ENCODE peak calls at places on chromosomes 16 and 17, in nine cellular contexts. J is right atrium auricular region, Q is upper lobe of right lung, M is testis, I is cardiac fibroblast, T is mesothelial cell of epicardium, A is cardiac muscle cell, O is GM23338, R is HCT116. F is an unnamed sample.

GRCh38 chr17:48490391-48491026 is 40.3 kb downstream of the HOXB1 start:
- DNase-seq in J (no peak), Q (no peak), M (no peak), I (no peak), T (no peak), A (no peak), O (no peak), R (no peak), F (no peak)

GRCh38 chr17:72167593-72167992 is 46.8 kb downstream of the SOX9 start:
- DNase-seq in J (no peak), Q (no peak), M (no peak), I (no peak), T (no peak), A (no peak), O (no peak), R (no peak), F (no peak)

GRCh38 chr17:44820631-44821196 is 9.4 kb downstream of the GJC1 start:
- DNase-seq in J (no peak), Q (no peak), M (no peak), I (peak), T (no peak), A (no peak), O (no peak), R (peak), F (peak)

GRCh38 chr17:49861150-49861884 is 13.4 kb upstream of the TAC4 start:
- DNase-seq in J (no peak), Q (no peak), M (peak), I (peak), T (peak), A (peak), O (peak), R (no peak), F (no peak)

GRCh38 chr16:75197522-75198134 is 9.3 kb downstream of the CTRB2 start:
- DNase-seq in J (no peak), Q (peak), M (no peak), I (peak), T (no peak), A (no peak), O (peak), R (no peak), F (no peak)

GRCh38 chr17:48110722-48111121 is 3.2 kb downstream of the SNX11 start:
- DNase-seq in J (no peak), Q (no peak), M (no peak), I (no peak), T (no peak), A (no peak), O (no peak), R (no peak), F (no peak)

GRCh38 chr16:81855552-81856153 is 76.6 kb downstream of the PLCG2 start:
- DNase-seq in J (no peak), Q (no peak), M (no peak), I (no peak), T (no peak), A (no peak), O (peak), R (no peak), F (no peak)

GRCh38 chr17:79832211-79833109 is 6.8 kb downstream of the CBX4 start:
- DNase-seq in J (no peak), Q (peak), M (no peak), I (no peak), T (peak), A (peak), O (peak), R (no peak), F (no peak)

GRCh38 chr16:30588651-30589050 is 3.2 kb upstream of the ZNF785 start:
- DNase-seq in J (no peak), Q (no peak), M (no peak), I (no peak), T (no peak), A (no peak), O (no peak), R (no peak), F (no peak)

GRCh38 chr16:30582611-30583340 is 2.7 kb downstream of the ZNF785 start:
- DNase-seq in J (no peak), Q (no peak), M (no peak), I (no peak), T (no peak), A (no peak), O (no peak), R (no peak), F (no peak)

GRCh38 chr16:30585022-30585399 is 486 bp downstream of the ZNF785 start:
- DNase-seq in J (no peak), Q (no peak), M (no peak), I (peak), T (no peak), A (no peak), O (peak), R (no peak), F (no peak)

GRCh38 chr16:30581462-30581861 is 4.0 kb downstream of the ZNF785 start:
- DNase-seq in J (no peak), Q (no peak), M (no peak), I (no peak), T (no peak), A (no peak), O (no peak), R (no peak), F (no peak)

GRCh38 chr16:30585400-30586191 is at the start of gene ZNF785:
- DNase-seq in J (peak), Q (peak), M (peak), I (peak), T (peak), A (peak), O (peak), R (no peak), F (peak)
- TF ChIP-seq CTCF in J (no peak), Q (peak), M (no peak), I (no peak), T (no peak), A (peak), O (peak), R (no peak), F (peak)

GRCh38 chr17:38861399-38861843 is 7.9 kb upstream of the RPL23 start:
- DNase-seq in J (no peak), Q (no peak), M (no peak), I (no peak), T (no peak), A (no peak), O (peak), R (no peak), F (no peak)

GRCh38 chr17:38868968-38869646 is 751 bp upstream of the LASP1 start:
- DNase-seq in J (peak), Q (peak), M (peak), I (peak), T (peak), A (peak), O (peak), R (peak), F (peak)

GRCh38 chr17:38868095-38868967 is 1.5 kb upstream of the LASP1 start:
- DNase-seq in J (peak), Q (no peak), M (peak), I (peak), T (no peak), A (peak), O (peak), R (no peak), F (no peak)

GRCh38 chr17:38867179-38867994 is 2.5 kb upstream of the LASP1 start:
- DNase-seq in J (peak), Q (no peak), M (peak), I (peak), T (peak), A (peak), O (peak), R (no peak), F (no peak)

DNA sequence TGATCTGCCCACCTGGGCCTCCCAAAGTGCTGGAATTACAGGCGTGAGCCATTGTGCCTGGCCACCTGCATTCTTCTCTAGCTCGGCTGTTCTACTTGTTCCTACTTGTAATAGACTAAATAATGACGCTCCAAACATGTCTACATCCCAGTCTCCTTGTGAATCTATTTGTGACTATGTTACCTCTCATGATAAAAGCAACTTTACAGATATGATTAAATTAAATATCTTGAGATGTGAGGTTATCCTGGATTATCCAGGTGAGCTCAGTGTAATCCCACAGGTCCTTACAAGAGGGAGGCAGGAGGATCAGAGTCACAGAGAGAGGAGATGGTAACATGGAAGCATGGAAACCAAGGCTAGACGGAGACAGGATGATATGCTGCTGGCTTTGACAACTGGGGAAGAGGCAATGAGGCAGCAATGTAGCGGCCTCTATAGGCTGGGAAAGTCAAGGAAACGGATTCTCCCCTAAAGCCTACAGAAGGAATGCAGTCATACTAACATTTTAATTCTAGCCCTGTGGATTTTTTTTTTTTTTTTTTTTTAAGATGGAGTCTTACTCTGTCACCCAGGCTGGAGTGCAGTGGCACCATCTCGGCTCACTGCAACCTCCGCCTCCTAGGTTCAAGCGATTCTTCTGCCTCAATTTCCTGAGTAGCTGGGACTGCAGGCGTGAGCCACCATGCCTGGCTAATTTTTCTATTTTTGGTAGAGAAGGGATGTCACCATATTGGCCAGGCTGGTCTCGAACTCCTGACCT is 5.0 kb upstream of the LASP1 start:
- DNase-seq in J (no peak), Q (no peak), M (no peak), I (peak), T (no peak), A (peak), O (peak), R (no peak), F (no peak)
- TF ChIP-seq CTCF in J (no peak), Q (no peak), M (no peak), I (peak), T (no peak), A (peak), O (peak), R (peak), F (peak)

GRCh38 chr17:58960068-58960467 is 146.6 kb downstream of the TRIM37 start:
- DNase-seq in J (no peak), Q (no peak), M (peak), I (peak), T (no peak), A (peak), O (peak), R (peak), F (no peak)
- TF ChIP-seq CTCF in J (no peak), Q (peak), M (no peak), I (peak), T (no peak), A (peak), O (peak), R (peak), F (no peak)

GRCh38 chr16:21599994-21600773 is 807 bp downstream of the METTL9 start:
- DNase-seq in J (no peak), Q (no peak), M (no peak), I (peak), T (no peak), A (peak), O (peak), R (no peak), F (no peak)

GRCh38 chr16:21608647-21609328 is 9.4 kb downstream of the METTL9 start:
- DNase-seq in J (no peak), Q (no peak), M (no peak), I (peak), T (no peak), A (no peak), O (no peak), R (no peak), F (no peak)

GRCh38 chr16:21599158-21599993 is at the start of gene METTL9:
- DNase-seq in J (peak), Q (peak), M (peak), I (peak), T (peak), A (peak), O (peak), R (peak), F (peak)

GRCh38 chr16:21602785-21603184 is 3.4 kb downstream of the METTL9 start:
- DNase-seq in J (no peak), Q (no peak), M (no peak), I (no peak), T (no peak), A (no peak), O (no peak), R (no peak), F (no peak)

GRCh38 chr16:21603920-21604319 is 4.5 kb downstream of the METTL9 start:
- DNase-seq in J (no peak), Q (no peak), M (no peak), I (no peak), T (no peak), A (peak), O (no peak), R (no peak), F (no peak)
- TF ChIP-seq CTCF in J (no peak), Q (no peak), M (no peak), I (no peak), T (no peak), A (no peak), O (no peak), R (no peak), F (no peak)

GRCh38 chr16:87060026-87060986 is 256.9 kb downstream of the C16orf95 start:
- DNase-seq in J (peak), Q (no peak), M (no peak), I (peak), T (no peak), A (peak), O (peak), R (no peak), F (no peak)
- TF ChIP-seq CTCF in J (no peak), Q (no peak), M (no peak), I (peak), T (no peak), A (peak), O (peak), R (no peak), F (no peak)

GRCh38 chr16:65372171-65372570 is 250.3 kb upstream of the CDH11 start:
- DNase-seq in J (no peak), Q (no peak), M (no peak), I (no peak), T (no peak), A (no peak), O (no peak), R (no peak), F (no peak)

GRCh38 chr16:65377131-65377649 is 255.3 kb upstream of the CDH11 start:
- DNase-seq in J (no peak), Q (no peak), M (no peak), I (no peak), T (no peak), A (no peak), O (no peak), R (no peak), F (no peak)

GRCh38 chr16:65373095-65373494 is 251.2 kb upstream of the CDH11 start:
- DNase-seq in J (no peak), Q (no peak), M (no peak), I (peak), T (no peak), A (peak), O (no peak), R (no peak), F (no peak)

GRCh38 chr16:65375651-65376050 is 253.8 kb upstream of the CDH11 start:
- DNase-seq in J (no peak), Q (no peak), M (no peak), I (no peak), T (no peak), A (no peak), O (no peak), R (no peak), F (no peak)

GRCh38 chr16:65376601-65377000 is 254.7 kb upstream of the CDH11 start:
- DNase-seq in J (no peak), Q (no peak), M (no peak), I (no peak), T (no peak), A (no peak), O (no peak), R (no peak), F (no peak)
- TF ChIP-seq CTCF in J (no peak), Q (no peak), M (no peak), I (no peak), T (no peak), A (no peak), O (no peak), R (no peak), F (no peak)

GRCh38 chr16:9090101-9090959 is 1.1 kb upstream of the HAPSTR1 start:
- DNase-seq in J (peak), Q (peak), M (peak), I (no peak), T (peak), A (peak), O (peak), R (no peak), F (no peak)
- TF ChIP-seq CTCF in J (no peak), Q (no peak), M (no peak), I (no peak), T (no peak), A (no peak), O (no peak), R (no peak), F (no peak)

GRCh38 chr17:37299257-37299985 is 76.4 kb upstream of the C17orf78 start:
- DNase-seq in J (no peak), Q (no peak), M (peak), I (peak), T (no peak), A (no peak), O (peak), R (no peak), F (no peak)
- TF ChIP-seq CTCF in J (no peak), Q (no peak), M (no peak), I (no peak), T (no peak), A (no peak), O (no peak), R (no peak), F (no peak)

GRCh38 chr16:60686824-60687223 is 1349.4 kb downstream of the CDH8 start:
- DNase-seq in J (no peak), Q (no peak), M (no peak), I (no peak), T (no peak), A (no peak), O (peak), R (no peak), F (no peak)
- TF ChIP-seq CTCF in J (no peak), Q (no peak), M (no peak), I (no peak), T (no peak), A (no peak), O (peak), R (no peak), F (no peak)

F was measured in D721Med.